ENCODE peak calls at places on chromosomes 1 and 21, in five cellular contexts. K, G, S, M and E are unnamed samples.

GRCh38 chr1:233904979-233905415 is 521 bp downstream of the SLC35F3 start:
- DNase-seq in K (no peak), G (no peak), S (no peak), M (peak), E (no peak)

GRCh38 chr1:42524330-42524729 is 61.2 kb downstream of the CCDC30 start:
- DNase-seq in K (no peak), G (no peak), S (no peak), M (no peak), E (no peak)

GRCh38 chr1:234683856-234684632 is 74.1 kb upstream of the IRF2BP2 start:
- DNase-seq in K (no peak), G (peak), S (no peak), M (no peak), E (no peak)

GRCh38 chr1:12082988-12083387 is 19.9 kb downstream of the TNFRSF8 start:
- DNase-seq in K (no peak), G (no peak), S (no peak), M (no peak), E (no peak)

GRCh38 chr1:93817819-93818569 is 61.0 kb downstream of the DNTTIP2 start:
- DNase-seq in K (peak), G (peak), S (no peak), M (peak), E (no peak)

GRCh38 chr1:30990594-30990993 is 74.9 kb downstream of the PUM1 start:
- DNase-seq in K (no peak), G (no peak), S (no peak), M (no peak), E (no peak)

GRCh38 chr1:56382890-56383289 is 196.5 kb downstream of the PLPP3 start:
- DNase-seq in K (no peak), G (no peak), S (no peak), M (no peak), E (no peak)

GRCh38 chr1:236774926-236775325 is 20.2 kb upstream of the MTR start:
- DNase-seq in K (no peak), G (no peak), S (no peak), M (no peak), E (peak)

GRCh38 chr1:222077191-222077590 is 335.3 kb upstream of the DUSP10 start:
- DNase-seq in K (no peak), G (no peak), S (no peak), M (no peak), E (no peak)

GRCh38 chr1:69433073-69433472 is 134.6 kb upstream of the LRRC7 start:
- DNase-seq in K (no peak), G (no peak), S (no peak), M (no peak), E (no peak)

GRCh38 chr1:216682694-216683243 is 40.5 kb downstream of the ESRRG start:
- DNase-seq in K (no peak), G (no peak), S (no peak), M (no peak), E (no peak)

GRCh38 chr1:53593758-53594380 is 134.7 kb downstream of the DMRTB1 start:
- DNase-seq in K (no peak), G (no peak), S (no peak), M (peak), E (no peak)

GRCh38 chr1:176029609-176030008 is 177.5 kb downstream of the COP1 start:
- DNase-seq in K (no peak), G (no peak), S (no peak), M (no peak), E (no peak)

GRCh38 chr1:111745670-111746613 is 6.7 kb upstream of the INKA2 start:
- DNase-seq in K (no peak), G (peak), S (no peak), M (no peak), E (peak)

GRCh38 chr1:39737546-39738169 is 1.0 kb upstream of the PPIE start:
- DNase-seq in K (no peak), G (no peak), S (no peak), M (no peak), E (peak)

GRCh38 chr1:232553050-232553754 is 76.7 kb downstream of the SIPA1L2 start:
- DNase-seq in K (no peak), G (no peak), S (no peak), M (no peak), E (no peak)

GRCh38 chr1:95023399-95024050 is 49.2 kb downstream of the ALG14 start:
- DNase-seq in K (no peak), G (no peak), S (no peak), M (no peak), E (peak)

GRCh38 chr1:218371927-218372672 is 27.0 kb downstream of the TGFB2 start:
- DNase-seq in K (no peak), G (no peak), S (no peak), M (no peak), E (peak)

GRCh38 chr21:45204395-45204794 is 83.3 kb downstream of the POFUT2 start:
- DNase-seq in K (no peak), G (peak), S (no peak), M (no peak), E (no peak)

GRCh38 chr1:2314803-2315710 is 76.3 kb downstream of the MORN1 start:
- DNase-seq in K (no peak), G (peak), S (no peak), M (peak), E (no peak)

GRCh38 chr1:109229531-109230127 is 15.9 kb downstream of the SARS1 start:
- DNase-seq in K (no peak), G (no peak), S (no peak), M (no peak), E (no peak)

GRCh38 chr1:31460027-31460426 is 47.0 kb downstream of the SERINC2 start:
- DNase-seq in K (no peak), G (no peak), S (no peak), M (no peak), E (no peak)

GRCh38 chr1:167697667-167698141 is 24.1 kb upstream of the MPZL1 start:
- DNase-seq in K (no peak), G (no peak), S (no peak), M (no peak), E (no peak)

GRCh38 chr1:116568925-116569490 is 1.8 kb downstream of the CD58 start:
- DNase-seq in K (no peak), G (no peak), S (no peak), M (no peak), E (peak)

GRCh38 chr1:201360486-201360885 is 17.0 kb downstream of the TNNT2 start:
- DNase-seq in K (no peak), G (no peak), S (no peak), M (no peak), E (no peak)

GRCh38 chr1:57536749-57537423 is 113.0 kb upstream of the DAB1 start:
- DNase-seq in K (no peak), G (no peak), S (no peak), M (no peak), E (no peak)